ENCODE peak calls at places on chromosome 3, in ten cellular contexts. Y is right lobe of liver, H is uterus, K is heart left ventricle, E is adrenal gland, X is sigmoid colon, N is HCT116, J is IMR-90, W is upper lobe of left lung, B is tibial nerve. U is an unnamed sample. For H3K36me3, the result is how much of the 10 kb centered on the place peaks cover.

GRCh38 chr3:52724511-52724910 is 18.6 kb downstream of the SPCS1 start:
- DNase-seq in Y (no peak), H (no peak), K (no peak), E (no peak), X (no peak), N (no peak), J (no peak), W (no peak), B (no peak), U (no peak)

GRCh38 chr3:158781859-158782258 is 20.0 kb upstream of the MFSD1 start:
- DNase-seq in Y (no peak), H (no peak), K (no peak), E (no peak), X (no peak), N (no peak), J (no peak), W (no peak), B (no peak), U (no peak)

GRCh38 chr3:65851827-65852226 is 186.9 kb downstream of the MAGI1 start:
- DNase-seq in Y (no peak), H (no peak), K (no peak), E (no peak), X (no peak), N (no peak), J (peak), W (no peak), B (no peak), U (no peak)

GRCh38 chr3:186519021-186519658 is 25.0 kb downstream of the CRYGS start:
- DNase-seq in Y (no peak), H (no peak), K (no peak), E (no peak), X (no peak), N (no peak), J (no peak), W (no peak), B (no peak), U (no peak)

GRCh38 chr3:5756443-5756842 is 568.9 kb downstream of the EDEM1 start:
- DNase-seq in Y (no peak), H (no peak), K (no peak), E (no peak), X (no peak), N (no peak), J (no peak), W (no peak), B (no peak), U (no peak)

GRCh38 chr3:57089043-57089442 is 28.6 kb downstream of the SPATA12 start:
- DNase-seq in Y (no peak), H (no peak), K (no peak), E (no peak), X (no peak), N (no peak), J (no peak), W (no peak), B (no peak), U (no peak)

GRCh38 chr3:157594413-157594812 is 91.2 kb upstream of the VEPH1 start:
- DNase-seq in Y (no peak), H (no peak), K (no peak), E (no peak), X (no peak), N (no peak), J (no peak), W (no peak), B (no peak), U (no peak)

GRCh38 chr3:132134611-132135010 is 99.8 kb upstream of the CPNE4 start:
- DNase-seq in Y (no peak), H (no peak), K (no peak), E (no peak), X (no peak), N (no peak), J (peak), W (no peak), B (no peak), U (no peak)

GRCh38 chr3:53502737-53503136 is 8.3 kb downstream of the CACNA1D start:
- DNase-seq in Y (no peak), H (no peak), K (no peak), E (no peak), X (no peak), N (no peak), J (no peak), W (no peak), B (no peak), U (no peak)

GRCh38 chr3:23608650-23609049 is 197.1 kb upstream of the UBE2E1 start:
- DNase-seq in Y (no peak), H (no peak), K (no peak), E (no peak), X (no peak), N (no peak), J (no peak), W (no peak), B (no peak), U (no peak)

GRCh38 chr3:23615068-23615467 is 190.7 kb upstream of the UBE2E1 start:
- DNase-seq in Y (no peak), H (no peak), K (no peak), E (no peak), X (no peak), N (no peak), J (no peak), W (no peak), B (no peak), U (no peak)

GRCh38 chr3:23612296-23612891 is 193.4 kb upstream of the UBE2E1 start:
- DNase-seq in Y (no peak), H (no peak), K (peak), E (no peak), X (no peak), N (no peak), J (peak), W (no peak), B (no peak), U (no peak)

GRCh38 chr3:23607184-23607847 is 198.4 kb upstream of the UBE2E1 start:
- DNase-seq in Y (no peak), H (no peak), K (no peak), E (no peak), X (no peak), N (no peak), J (peak), W (no peak), B (no peak), U (no peak)

DNA sequence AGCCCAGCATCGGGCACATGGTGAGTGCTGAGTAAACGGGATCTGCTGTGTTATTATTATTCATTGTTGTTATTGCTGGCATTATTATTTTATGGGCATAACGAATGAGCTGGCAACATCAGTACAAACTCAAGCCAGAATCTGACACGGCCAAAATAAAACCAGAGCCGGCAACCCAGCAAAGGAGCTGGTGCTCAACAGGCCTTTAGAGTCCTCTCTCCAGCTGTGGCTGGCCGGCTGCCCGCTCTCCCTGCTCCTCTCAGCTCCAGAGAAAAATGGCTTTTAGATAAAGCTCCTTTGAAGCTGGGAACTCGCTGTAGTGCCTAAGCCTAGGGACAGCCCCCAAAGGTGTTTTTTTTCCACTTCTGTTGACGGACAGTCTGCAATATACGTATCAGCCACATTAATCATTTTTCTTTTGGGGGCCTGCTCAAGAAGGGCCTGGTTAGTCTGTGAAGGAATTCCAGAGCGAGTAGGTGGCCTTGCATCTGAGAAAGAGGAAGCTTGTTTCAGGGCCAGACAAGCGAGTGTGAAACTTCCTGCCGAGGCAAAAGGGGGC is 193.9 kb upstream of the UBE2E1 start:
- DNase-seq in Y (no peak), H (peak), K (peak), E (peak), X (peak), N (no peak), J (peak), W (peak), B (peak), U (peak)
- H3K4me3 ChIP-seq in Y (no peak), H (no peak), K (peak), E (no peak), X (no peak), N (no peak), J (no peak), W (peak), B (no peak), U (no peak)

DNA sequence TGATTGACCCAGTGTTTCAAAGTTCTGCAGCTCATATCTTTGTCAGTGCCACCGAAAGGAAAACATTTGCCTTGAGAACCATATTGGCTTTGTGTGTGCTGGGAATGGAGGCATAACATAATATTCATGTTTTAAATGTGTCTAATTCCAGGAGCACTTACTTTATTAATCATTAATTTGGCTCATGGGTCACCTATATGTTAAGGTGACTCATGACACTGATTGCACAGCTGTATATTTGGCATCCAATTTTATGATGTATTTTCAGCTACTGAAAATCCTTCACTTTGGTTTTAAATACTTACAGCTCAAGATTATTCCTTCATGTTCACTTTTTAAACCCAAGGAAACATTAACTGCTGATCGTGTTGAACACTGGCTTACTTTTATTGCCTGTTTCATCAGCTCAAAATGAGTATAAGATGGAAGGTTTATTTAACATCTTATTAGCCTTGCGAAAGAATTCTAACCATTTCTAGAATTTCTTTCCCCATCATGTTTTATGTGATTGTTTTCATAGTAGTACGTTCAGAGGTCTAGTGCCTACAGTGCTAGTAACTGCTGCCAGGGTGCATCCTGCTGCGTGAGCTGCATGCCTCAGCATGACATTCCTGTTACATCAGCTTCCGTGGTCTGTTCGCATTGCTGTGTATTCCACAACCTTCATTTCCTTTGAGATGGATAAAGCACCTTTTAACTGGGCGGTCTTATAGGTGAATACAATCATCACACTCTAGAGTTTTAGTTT is 63.7 kb downstream of the LRCH3 start:
- DNase-seq in Y (no peak), H (no peak), K (no peak), E (no peak), X (no peak), N (peak), J (peak), W (no peak), B (no peak), U (no peak)
- H3K36me3 ChIP-seq in Y (under half), H (under half), K (half or more), E (half or more), X (under half), N (under half), J (under half), W (under half), B (half or more), U (under half)

GRCh38 chr3:105368575-105369500 is 2.1 kb downstream of the ALCAM start:
- DNase-seq in Y (peak), H (peak), K (peak), E (peak), X (peak), N (peak), J (peak), W (peak), B (no peak), U (peak)
- TF ChIP-seq POLR2A in Y (peak), H (no peak), K (no peak), E (peak), X (no peak), N (no peak), J (no peak), W (peak), B (peak), U (no peak)

DNA sequence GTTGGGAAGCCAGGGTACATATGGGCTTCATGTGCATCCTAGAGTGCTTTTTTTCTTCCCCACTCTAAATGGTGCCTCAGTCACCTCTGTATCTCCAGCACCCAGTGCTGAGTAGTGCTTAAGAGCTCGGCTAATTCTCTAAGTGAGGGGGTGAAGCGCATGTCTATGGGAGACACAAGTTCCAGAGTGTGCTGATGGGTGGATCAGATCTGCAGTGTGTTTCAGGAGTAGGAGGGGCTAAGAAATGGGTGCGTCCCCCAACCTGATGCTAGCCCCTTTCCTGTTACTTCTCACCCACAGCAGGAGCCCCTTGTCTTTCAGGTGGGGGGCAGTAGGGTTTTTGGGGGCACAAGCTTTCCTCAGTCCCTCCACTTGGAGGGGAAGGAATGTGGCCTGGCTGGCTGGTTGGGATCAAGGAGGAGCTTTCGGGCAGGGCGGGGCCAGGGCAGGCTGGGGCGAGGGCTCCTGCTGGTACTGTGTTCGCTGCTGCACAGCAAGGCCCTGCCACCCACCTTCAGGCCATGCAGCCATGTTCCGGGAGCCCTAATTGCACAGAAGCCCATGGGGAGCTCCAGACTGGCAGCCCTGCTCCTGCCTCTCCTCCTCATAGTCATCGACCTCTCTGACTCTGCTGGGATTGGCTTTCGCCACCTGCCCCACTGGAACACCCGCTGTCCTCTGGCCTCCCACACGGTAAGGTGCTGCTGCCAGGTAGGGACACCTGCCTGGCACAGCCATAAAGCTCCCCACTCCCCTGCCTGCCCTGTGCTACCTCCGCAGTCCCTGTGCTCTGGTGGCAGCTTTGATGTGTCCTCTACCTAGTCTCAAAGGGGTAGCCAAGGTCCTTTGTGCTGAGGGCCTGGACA is at the start of gene IL17RE:
- DNase-seq in Y (peak), H (no peak), K (no peak), E (no peak), X (no peak), N (no peak), J (no peak), W (peak), B (no peak), U (peak)
- H3K4me3 ChIP-seq in Y (peak), H (no peak), K (peak), E (peak), X (peak), N (peak), J (no peak), W (peak), B (peak), U (peak)

GRCh38 chr3:502486-502885 is 305.9 kb downstream of the CHL1 start:
- DNase-seq in Y (no peak), H (no peak), K (no peak), E (no peak), X (no peak), N (no peak), J (no peak), W (no peak), B (no peak), U (no peak)
- H3K36me3 ChIP-seq in Y (under half), H (under half), K (under half), E (under half), X (under half), N (under half), J (under half), W (under half), B (under half), U (under half)

GRCh38 chr3:189573004-189573403 is 58.2 kb upstream of the TP63 start:
- DNase-seq in Y (no peak), H (no peak), K (no peak), E (no peak), X (no peak), N (no peak), J (no peak), W (no peak), B (no peak), U (no peak)

GRCh38 chr3:189568931-189569330 is 62.3 kb upstream of the TP63 start:
- DNase-seq in Y (no peak), H (no peak), K (no peak), E (no peak), X (no peak), N (no peak), J (no peak), W (no peak), B (no peak), U (no peak)

GRCh38 chr3:189570916-189571315 is 60.3 kb upstream of the TP63 start:
- DNase-seq in Y (no peak), H (no peak), K (no peak), E (no peak), X (no peak), N (no peak), J (no peak), W (no peak), B (no peak), U (no peak)

GRCh38 chr3:189569473-189569872 is 61.7 kb upstream of the TP63 start:
- DNase-seq in Y (peak), H (no peak), K (no peak), E (no peak), X (no peak), N (no peak), J (no peak), W (no peak), B (no peak), U (no peak)

DNA sequence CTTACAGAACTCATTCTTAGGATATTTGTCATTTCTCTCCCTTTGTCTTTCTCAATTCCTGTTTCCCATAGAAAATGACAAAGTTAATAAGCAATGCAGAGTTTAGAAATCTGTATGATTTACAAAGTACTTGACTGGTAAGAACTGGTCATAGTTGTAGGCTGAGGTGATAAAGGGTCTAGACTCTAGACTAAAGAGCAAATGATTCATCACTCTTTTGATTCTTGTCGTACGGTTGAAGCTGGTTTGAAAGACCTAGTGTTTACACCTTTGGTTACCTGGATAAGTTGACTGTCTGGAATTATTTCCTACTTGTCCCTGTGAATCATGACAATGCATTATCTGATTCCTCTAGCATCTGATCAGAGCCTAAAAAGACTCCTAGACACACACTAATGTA is 58.9 kb upstream of the TP63 start:
- DNase-seq in Y (no peak), H (no peak), K (no peak), E (no peak), X (no peak), N (no peak), J (no peak), W (no peak), B (no peak), U (no peak)
- TF ChIP-seq POLR2A in Y (no peak), H (no peak), K (no peak), E (no peak), X (no peak), N (no peak), J (no peak), W (no peak), B (no peak), U (no peak)

GRCh38 chr3:129114455-129114854 is 7.1 kb downstream of the RAB43 start:
- DNase-seq in Y (no peak), H (no peak), K (no peak), E (no peak), X (no peak), N (no peak), J (no peak), W (no peak), B (no peak), U (no peak)

GRCh38 chr3:129119365-129120100 is 2.1 kb downstream of the RAB43 start:
- DNase-seq in Y (peak), H (no peak), K (no peak), E (no peak), X (no peak), N (no peak), J (no peak), W (peak), B (no peak), U (peak)

GRCh38 chr3:129117134-129117533 is 4.5 kb downstream of the RAB43 start:
- DNase-seq in Y (no peak), H (no peak), K (no peak), E (no peak), X (no peak), N (no peak), J (no peak), W (no peak), B (no peak), U (no peak)

GRCh38 chr3:129118745-129119144 is 2.9 kb downstream of the RAB43 start:
- DNase-seq in Y (no peak), H (no peak), K (no peak), E (no peak), X (no peak), N (no peak), J (no peak), W (no peak), B (no peak), U (peak)

DNA sequence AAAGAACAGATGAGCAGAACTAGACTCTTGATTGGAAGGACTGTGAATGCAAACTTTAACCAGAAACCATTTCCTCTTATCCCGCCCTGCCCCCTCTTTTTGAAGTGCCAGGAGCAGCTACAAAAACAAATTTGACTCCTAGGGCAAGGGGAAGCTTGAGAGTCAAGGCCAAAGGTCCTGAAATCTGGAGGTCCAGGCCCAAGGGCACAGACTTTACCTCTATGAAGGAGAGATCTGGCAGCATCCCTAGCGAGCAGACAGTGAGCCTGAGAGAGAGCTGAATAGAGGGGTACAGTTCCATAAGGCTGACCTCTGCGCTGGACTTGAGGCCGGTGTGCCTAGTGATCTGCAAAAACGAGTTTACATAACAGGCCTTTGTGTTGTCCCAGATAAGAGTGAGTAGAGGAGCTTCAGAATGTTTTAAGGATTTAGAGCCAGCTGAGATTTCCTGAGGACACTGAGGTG is 5.1 kb downstream of the RAB43 start:
- DNase-seq in Y (peak), H (no peak), K (no peak), E (peak), X (no peak), N (no peak), J (no peak), W (peak), B (no peak), U (peak)
- H3K4me3 ChIP-seq in Y (peak), H (no peak), K (no peak), E (peak), X (no peak), N (no peak), J (no peak), W (no peak), B (no peak), U (no peak)